ENCODE peak calls at places on chromosomes 6 and 20, in eight cellular contexts. Z is kidney epithelial cell, C is GM06990, A is tibial nerve, D is bronchial epithelial cell, R is fibroblast of mammary gland, L is Calu3, P is astrocyte of the spinal cord. T is an unnamed sample.

GRCh38 chr20:46349742-46350056 is 41.4 kb upstream of the CDH22 start:
- DNase-seq in Z (no peak), C (no peak), A (no peak), D (no peak), R (no peak), L (no peak), P (no peak), T (no peak)

GRCh38 chr6:1524040-1524480 is 85.7 kb upstream of the FOXC1 start:
- DNase-seq in Z (peak), C (peak), A (peak), D (peak), R (peak), L (peak), P (peak), T (peak)

GRCh38 chr6:16712931-16713484 is 48.3 kb downstream of the ATXN1 start:
- DNase-seq in Z (peak), C (peak), A (no peak), D (peak), R (peak), L (peak), P (peak), T (peak)

GRCh38 chr6:1871936-1872335 is 262.2 kb downstream of the FOXC1 start:
- DNase-seq in Z (no peak), C (no peak), A (no peak), D (no peak), R (no peak), L (no peak), P (no peak), T (no peak)

GRCh38 chr6:11384531-11385309 is 152.3 kb upstream of the NEDD9 start:
- DNase-seq in Z (no peak), C (no peak), A (no peak), D (no peak), R (peak), L (no peak), P (peak), T (no peak)

GRCh38 chr6:84763397-84764331 is 734 bp downstream of the TBX18 start:
- DNase-seq in Z (no peak), C (peak), A (peak), D (peak), R (peak), L (peak), P (peak), T (no peak)

GRCh38 chr20:57666834-57667157 is 43.0 kb downstream of the PMEPA1 start:
- DNase-seq in Z (no peak), C (no peak), A (no peak), D (no peak), R (no peak), L (no peak), P (no peak), T (no peak)

GRCh38 chr6:44921787-44922186 is 406.3 kb upstream of the RUNX2 start:
- DNase-seq in Z (no peak), C (no peak), A (no peak), D (peak), R (no peak), L (peak), P (no peak), T (no peak)

GRCh38 chr20:29878777-29879442 is 1378.6 kb upstream of the DEFB115 start:
- DNase-seq in Z (no peak), C (no peak), A (no peak), D (no peak), R (no peak), L (no peak), P (no peak), T (peak)

GRCh38 chr20:51172558-51173428 is 149.9 kb upstream of the KCNG1 start:
- DNase-seq in Z (no peak), C (no peak), A (no peak), D (no peak), R (no peak), L (no peak), P (no peak), T (no peak)

GRCh38 chr6:35727206-35727934 is 9.5 kb upstream of the ARMC12 start:
- DNase-seq in Z (no peak), C (no peak), A (peak), D (peak), R (peak), L (peak), P (peak), T (peak)

GRCh38 chr6:4776493-4776966 is 326 bp downstream of the CDYL start:
- DNase-seq in Z (no peak), C (no peak), A (no peak), D (no peak), R (no peak), L (no peak), P (peak), T (peak)

GRCh38 chr6:111201764-111202163 is 114.5 kb downstream of the SLC16A10 start:
- DNase-seq in Z (no peak), C (no peak), A (no peak), D (no peak), R (no peak), L (no peak), P (no peak), T (no peak)

GRCh38 chr6:163332575-163332974 is 81.9 kb upstream of the QKI start:
- DNase-seq in Z (no peak), C (no peak), A (no peak), D (no peak), R (no peak), L (no peak), P (no peak), T (no peak)

GRCh38 chr20:36199293-36200257 is 36.7 kb upstream of the AAR2 start:
- DNase-seq in Z (peak), C (peak), A (peak), D (peak), R (peak), L (peak), P (peak), T (peak)

GRCh38 chr6:131844243-131844841 is 36.5 kb downstream of the ENPP1 start:
- DNase-seq in Z (no peak), C (no peak), A (no peak), D (peak), R (peak), L (no peak), P (peak), T (no peak)

GRCh38 chr6:164532546-164533362 is 776.7 kb downstream of the C6orf118 start:
- DNase-seq in Z (no peak), C (no peak), A (no peak), D (no peak), R (no peak), L (no peak), P (no peak), T (no peak)

GRCh38 chr20:10667560-10668167 is 6.1 kb downstream of the JAG1 start:
- DNase-seq in Z (no peak), C (no peak), A (no peak), D (peak), R (no peak), L (no peak), P (no peak), T (no peak)

GRCh38 chr6:147614501-147614900 is 106.0 kb downstream of the SAMD5 start:
- DNase-seq in Z (no peak), C (no peak), A (no peak), D (no peak), R (no peak), L (no peak), P (no peak), T (no peak)

GRCh38 chr20:45342863-45343444 is 5.3 kb downstream of the SDC4 start:
- DNase-seq in Z (no peak), C (no peak), A (no peak), D (no peak), R (no peak), L (no peak), P (no peak), T (no peak)

GRCh38 chr6:8707956-8708772 is 272.8 kb upstream of the SLC35B3 start:
- DNase-seq in Z (peak), C (no peak), A (no peak), D (peak), R (peak), L (peak), P (peak), T (peak)

GRCh38 chr20:58149412-58150091 is 78.9 kb downstream of the ANKRD60 start:
- DNase-seq in Z (no peak), C (no peak), A (no peak), D (no peak), R (no peak), L (no peak), P (no peak), T (no peak)

GRCh38 chr6:132511836-132512230 is 1.1 kb downstream of the STX7 start:
- DNase-seq in Z (no peak), C (no peak), A (no peak), D (peak), R (no peak), L (no peak), P (no peak), T (no peak)

GRCh38 chr20:14883324-14883723 is 545.9 kb upstream of the FLRT3 start:
- DNase-seq in Z (no peak), C (no peak), A (no peak), D (peak), R (no peak), L (no peak), P (no peak), T (no peak)

GRCh38 chr20:54846948-54847347 is 371.6 kb downstream of the DOK5 start:
- DNase-seq in Z (no peak), C (no peak), A (no peak), D (no peak), R (no peak), L (no peak), P (no peak), T (no peak)

GRCh38 chr6:113350521-113350920 is 506.6 kb upstream of the MARCKS start:
- DNase-seq in Z (no peak), C (no peak), A (no peak), D (no peak), R (peak), L (no peak), P (no peak), T (no peak)

GRCh38 chr6:112441607-112442006 is 94.5 kb downstream of the RFPL4B start:
- DNase-seq in Z (no peak), C (no peak), A (no peak), D (no peak), R (peak), L (no peak), P (no peak), T (no peak)

GRCh38 chr6:71334768-71335167 is 46.2 kb downstream of the OGFRL1 start:
- DNase-seq in Z (peak), C (no peak), A (no peak), D (peak), R (no peak), L (peak), P (no peak), T (no peak)

GRCh38 chr6:157169656-157170055 is 153.7 kb downstream of the TMEM242 start:
- DNase-seq in Z (no peak), C (no peak), A (no peak), D (no peak), R (no peak), L (no peak), P (no peak), T (no peak)

GRCh38 chr6:129818251-129818650 is 42.9 kb downstream of the TMEM244 start:
- DNase-seq in Z (no peak), C (no peak), A (no peak), D (peak), R (no peak), L (no peak), P (no peak), T (no peak)

GRCh38 chr20:59253325-59253724 is 47.1 kb upstream of the EDN3 start:
- DNase-seq in Z (no peak), C (no peak), A (no peak), D (no peak), R (no peak), L (no peak), P (no peak), T (no peak)

GRCh38 chr20:1041845-1042390 is 39.8 kb upstream of the RSPO4 start:
- DNase-seq in Z (no peak), C (no peak), A (no peak), D (no peak), R (no peak), L (no peak), P (no peak), T (no peak)

GRCh38 chr6:912871-913663 is 220.1 kb upstream of the EXOC2 start:
- DNase-seq in Z (no peak), C (no peak), A (no peak), D (peak), R (peak), L (peak), P (peak), T (peak)

GRCh38 chr6:153944197-153944596 is 94.8 kb upstream of the OPRM1 start:
- DNase-seq in Z (no peak), C (no peak), A (no peak), D (no peak), R (no peak), L (no peak), P (no peak), T (no peak)

GRCh38 chr6:153942361-153942760 is 96.7 kb upstream of the OPRM1 start:
- DNase-seq in Z (no peak), C (no peak), A (no peak), D (no peak), R (no peak), L (no peak), P (no peak), T (no peak)

GRCh38 chr6:153949606-153950005 is 89.4 kb upstream of the OPRM1 start:
- DNase-seq in Z (no peak), C (no peak), A (no peak), D (no peak), R (peak), L (no peak), P (no peak), T (no peak)

DNA sequence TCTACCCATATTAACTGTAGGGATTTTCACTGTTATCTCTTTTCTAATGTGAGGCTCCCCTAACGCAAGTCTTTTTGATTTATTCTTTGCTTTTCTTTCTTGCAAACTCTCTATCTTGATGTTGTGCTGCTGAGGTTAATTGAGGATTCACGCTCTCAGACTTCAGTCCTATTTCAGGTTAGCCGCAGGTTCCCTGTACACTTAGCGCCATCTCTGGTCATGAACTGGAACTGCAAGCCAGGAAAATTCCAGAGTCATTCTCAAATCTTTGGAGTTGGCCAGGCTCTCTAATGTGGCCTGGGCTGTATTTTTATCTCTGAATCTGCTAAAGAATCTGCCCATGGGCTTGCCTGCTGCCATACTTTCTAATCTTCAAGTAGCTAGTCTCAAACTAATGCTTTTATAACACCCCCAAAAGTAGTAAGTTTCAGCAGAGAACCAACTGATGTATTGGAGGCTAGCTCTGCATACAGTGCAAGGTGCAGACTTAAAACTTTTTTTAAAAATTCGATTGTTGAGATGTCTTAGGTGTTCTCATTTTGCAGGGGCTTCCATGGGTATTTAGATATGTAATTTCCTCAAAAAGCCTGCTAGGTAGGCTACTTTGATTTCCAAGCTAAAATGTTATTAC is 91.1 kb upstream of the OPRM1 start:
- DNase-seq in Z (no peak), C (no peak), A (no peak), D (peak), R (peak), L (peak), P (peak), T (peak)
- TF ChIP-seq CTCF in Z (peak), C (peak), A (peak), D (peak), R (peak), L (peak), P (peak), T (peak)

GRCh38 chr6:24520929-24521546 is 26.3 kb downstream of the ALDH5A1 start:
- DNase-seq in Z (no peak), C (peak), A (no peak), D (peak), R (peak), L (peak), P (peak), T (peak)
- TF ChIP-seq CTCF in Z (peak), C (peak), A (peak), D (peak), R (peak), L (peak), P (peak), T (peak)

DNA sequence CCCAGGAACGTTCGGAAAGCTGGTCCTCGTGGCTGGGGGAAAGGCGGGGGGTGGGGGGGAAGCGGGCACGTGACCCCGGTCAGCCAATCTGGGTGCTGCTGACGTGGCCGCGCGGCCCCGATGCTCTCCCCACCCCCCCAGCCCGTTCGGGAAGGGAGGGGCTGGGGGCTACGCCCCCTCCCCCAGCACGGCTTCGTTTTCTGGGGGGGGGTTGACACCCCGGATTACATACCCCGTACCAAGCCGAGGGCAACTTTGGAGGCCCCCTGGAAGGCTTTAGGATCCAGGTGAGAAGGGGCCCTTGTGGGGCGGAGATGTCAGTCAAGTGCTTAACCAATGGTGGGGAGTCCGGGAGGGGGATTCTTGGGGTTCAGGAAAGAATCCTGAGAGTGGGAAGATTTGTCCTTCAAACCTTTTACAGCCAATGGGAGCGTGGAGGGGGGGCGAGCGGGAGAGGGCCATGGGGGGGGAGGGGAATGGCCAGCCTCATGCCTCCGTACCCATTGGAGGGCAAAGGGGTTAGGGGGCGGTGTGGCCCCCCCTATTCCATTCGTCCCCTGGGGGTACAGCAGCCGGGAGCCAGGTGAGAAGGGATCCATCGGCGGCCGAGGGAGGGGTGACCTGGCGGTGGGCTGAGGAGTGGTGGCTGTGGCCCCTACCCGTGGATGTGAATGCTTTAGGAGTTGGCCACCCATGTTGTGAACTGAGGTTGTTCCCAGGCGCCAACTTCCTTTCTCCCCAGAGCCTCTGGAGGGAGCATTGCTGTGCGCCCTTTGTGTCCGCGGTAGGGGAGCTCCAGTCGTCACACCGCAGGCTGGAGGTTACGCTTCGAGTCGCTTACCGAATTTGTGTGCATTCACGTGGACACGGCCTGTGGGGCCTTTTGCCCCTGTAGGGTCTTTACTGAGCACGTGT is 633 bp downstream of the BRD2 start:
- DNase-seq in Z (no peak), C (peak), A (peak), D (peak), R (peak), L (peak), P (peak), T (peak)
- TF ChIP-seq CTCF in Z (no peak), C (no peak), A (no peak), D (peak), R (peak), L (no peak), P (peak), T (no peak)

GRCh38 chr20:4289875-4290274 is 274.5 kb upstream of the RNF24 start:
- DNase-seq in Z (no peak), C (no peak), A (no peak), D (no peak), R (no peak), L (no peak), P (no peak), T (no peak)
- TF ChIP-seq CTCF in Z (no peak), C (peak), A (no peak), D (no peak), R (peak), L (no peak), P (peak), T (no peak)